ENCODE peak calls at places on chromosomes 3 and 15, in six cellular contexts. A is GM20000, Z is fibroblast of mammary gland, U is thoracic aorta, B is GM13977, Q is tibial nerve. E is an unnamed sample.

GRCh38 chr3:21294768-21295167 is 456.2 kb downstream of the ZNF385D start:
- DNase-seq in Z (peak; percentile 53), A (no peak), Q (no peak), B (no peak), U (no peak), E (peak; percentile 44)

GRCh38 chr15:91271565-91272153 is 171.6 kb downstream of the SV2B start:
- DNase-seq in Z (peak; percentile 70), B (peak; percentile 57), U (no peak), Q (peak; percentile 74), A (peak; percentile 66), E (peak; percentile 78)

GRCh38 chr3:23743141-23743784 is 62.5 kb upstream of the UBE2E1 start:
- DNase-seq in Z (no peak), B (no peak), Q (no peak), A (no peak), U (no peak), E (no peak)

GRCh38 chr3:177084616-177085015 is 112.7 kb downstream of the TBL1XR1 start:
- DNase-seq in Z (no peak), Q (no peak), U (no peak), A (no peak), B (no peak), E (no peak)

GRCh38 chr3:24410861-24411260 is 83.8 kb downstream of the THRB start:
- DNase-seq in A (no peak), Z (no peak), U (no peak), B (no peak), Q (no peak), E (no peak)

GRCh38 chr3:159189994-159190669 is 388.3 kb downstream of the MFSD1 start:
- DNase-seq in U (no peak), A (no peak), Z (peak; percentile 82), B (no peak), Q (no peak), E (peak; percentile 26)

GRCh38 chr15:68401496-68402431 is 30.2 kb downstream of the ITGA11 start:
- DNase-seq in Q (no peak), A (no peak), B (no peak), Z (no peak), U (no peak), E (no peak)

GRCh38 chr15:53197426-53197839 is 407.3 kb upstream of the ONECUT1 start:
- DNase-seq in A (peak; percentile 53), Q (peak; percentile 27), U (no peak), B (peak; percentile 46), Z (peak; percentile 50), E (peak; percentile 44)

GRCh38 chr15:77507911-77508310 is 87.2 kb downstream of the HMG20A start:
- DNase-seq in Z (peak; percentile 22), U (no peak), A (peak; percentile 34), Q (peak; percentile 63), B (peak; percentile 43), E (peak; percentile 86)

GRCh38 chr15:90264649-90265048 is 823 bp upstream of the NGRN start:
- DNase-seq in Z (no peak), B (no peak), Q (no peak), A (no peak), U (no peak), E (no peak)

GRCh38 chr3:13229291-13229949 is 156.2 kb upstream of the IQSEC1 start:
- DNase-seq in Q (no peak), A (peak; percentile 46), B (peak; percentile 54), U (no peak), Z (peak; percentile 15), E (peak; percentile 10)

GRCh38 chr3:48034000-48034516 is 17.8 kb upstream of the MAP4 start:
- DNase-seq in Z (peak; percentile 59), Q (no peak), A (no peak), B (peak; percentile 30), U (no peak), E (peak; percentile 79)

GRCh38 chr15:39053480-39053879 is 488.9 kb upstream of the RASGRP1 start:
- DNase-seq in B (no peak), Q (no peak), Z (no peak), A (no peak), U (no peak), E (no peak)

GRCh38 chr3:25663324-25664065 is 1.2 kb downstream of the TOP2B start:
- DNase-seq in B (peak; percentile 56), U (no peak), Z (peak; percentile 25), A (no peak), Q (no peak), E (peak; percentile 21)

GRCh38 chr3:135967867-135968266 is 2.3 kb downstream of the PPP2R3A start:
- DNase-seq in U (no peak), B (no peak), Q (no peak), A (no peak), Z (no peak), E (no peak)

GRCh38 chr3:180947761-180948390 is 35.4 kb downstream of the FXR1 start:
- DNase-seq in U (no peak), Q (no peak), Z (no peak), B (peak; percentile 18), A (peak; percentile 16), E (no peak)

GRCh38 chr15:68211656-68212320 is 6.7 kb upstream of the CALML4 start:
- DNase-seq in Q (no peak), U (no peak), Z (no peak), A (no peak), B (no peak), E (no peak)

GRCh38 chr3:53796161-53796560 is 50.1 kb downstream of the CHDH start:
- DNase-seq in B (no peak), Z (no peak), Q (no peak), U (no peak), A (no peak), E (no peak)

GRCh38 chr15:47035756-47036155 is 681.5 kb upstream of the SEMA6D start:
- DNase-seq in Q (no peak), Z (no peak), B (no peak), U (no peak), A (no peak), E (no peak)

GRCh38 chr3:89260721-89261120 is 153.3 kb downstream of the EPHA3 start:
- DNase-seq in Q (no peak), A (no peak), B (no peak), Z (no peak), U (no peak), E (peak; percentile 7)

GRCh38 chr15:69825941-69826817 is 271.5 kb downstream of the TLE3 start:
- DNase-seq in Z (no peak), B (no peak), Q (no peak), A (no peak), U (no peak), E (no peak)

GRCh38 chr3:183114779-183115178 is 15.5 kb upstream of the MCCC1 start:
- DNase-seq in U (no peak), A (no peak), Z (no peak), B (no peak), Q (no peak), E (no peak)

GRCh38 chr3:188052229-188052965 is 101.6 kb upstream of the LPP start:
- DNase-seq in A (no peak), B (no peak), Z (peak; percentile 73), Q (peak; percentile 82), U (peak; percentile 79), E (peak; percentile 84)

DNA sequence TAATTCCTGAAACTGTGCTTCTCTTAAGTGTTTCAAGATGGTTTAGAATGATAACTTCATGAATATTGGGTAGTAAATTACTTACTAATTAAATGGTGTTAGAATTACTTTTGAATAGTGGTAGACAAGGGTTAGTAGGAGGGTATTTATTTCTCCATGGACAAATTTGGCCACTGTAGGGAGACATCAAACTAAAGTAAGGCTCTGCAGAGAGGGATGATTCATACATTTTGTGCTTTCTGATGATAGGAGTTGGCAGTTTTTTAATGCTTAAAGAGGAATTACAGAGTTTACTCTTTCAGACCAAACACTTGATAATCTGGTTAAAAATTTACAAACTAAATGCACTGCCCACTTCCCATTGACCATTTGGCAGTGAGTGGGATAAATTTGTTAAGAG is 127.6 kb downstream of the NAALADL2 start:
- DNase-seq in B (no peak), A (no peak), Q (no peak), U (no peak), Z (peak; percentile 42), E (peak; percentile 41)
- TF ChIP-seq CTCF in B (no peak), A (no peak), Q (no peak), U (no peak), Z (no peak), E (no peak)

GRCh38 chr3:127002195-127003174 is 19.6 kb downstream of the PLXNA1 start:
- DNase-seq in U (peak; percentile 58), Z (peak; percentile 90), A (peak; percentile 78), Q (peak; percentile 74), B (no peak), E (peak; percentile 92)
- TF ChIP-seq CTCF in U (peak; percentile 16), Z (peak; percentile 44), A (no peak), Q (peak; percentile 21), B (no peak), E (peak; percentile 52)

DNA sequence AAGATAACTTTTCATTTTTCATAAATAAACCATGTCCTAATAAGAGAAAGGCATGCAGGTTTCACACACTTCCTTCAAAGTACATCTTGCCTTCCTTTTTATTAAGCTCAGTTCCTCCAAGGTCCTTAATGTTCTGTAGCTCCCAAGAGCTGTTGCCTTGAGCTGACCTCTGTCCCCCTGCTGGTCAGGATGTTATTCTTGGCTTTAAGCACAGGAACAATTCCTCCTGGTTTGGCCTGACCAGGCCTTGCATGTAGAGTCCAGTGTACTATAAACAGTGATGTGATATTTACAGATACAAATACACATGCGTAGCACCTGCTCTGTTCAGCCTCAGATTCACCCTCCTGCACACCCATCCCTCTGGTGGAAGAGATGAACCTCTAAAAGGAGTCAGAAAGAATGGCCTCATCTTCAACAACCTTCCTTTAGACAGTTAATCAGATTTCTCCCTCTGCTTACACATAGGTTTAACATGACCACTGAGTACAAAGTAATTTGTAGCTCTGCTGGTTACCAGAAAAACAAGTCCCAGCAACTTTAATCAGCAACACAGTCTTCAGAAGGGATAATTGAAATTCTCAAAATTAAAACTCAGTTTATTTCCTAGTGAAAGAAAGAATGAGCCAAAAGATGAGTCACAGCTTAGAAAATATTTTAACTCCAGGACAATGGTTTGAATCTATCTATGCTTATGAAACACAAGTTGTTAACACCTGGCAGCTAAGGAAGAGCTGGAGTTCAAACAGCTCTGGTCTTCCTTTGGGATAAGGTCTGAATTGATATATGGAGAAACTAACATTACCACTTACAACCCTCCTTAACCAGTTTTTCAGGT is 46.5 kb downstream of the PTPN9 start:
- DNase-seq in U (peak; percentile 7), Q (peak; percentile 79), Z (peak; percentile 92), A (no peak), B (no peak), E (peak; percentile 75)
- TF ChIP-seq CTCF in U (peak; percentile 35), Q (peak; percentile 24), Z (peak; percentile 45), A (no peak), B (no peak), E (peak; percentile 46)

DNA sequence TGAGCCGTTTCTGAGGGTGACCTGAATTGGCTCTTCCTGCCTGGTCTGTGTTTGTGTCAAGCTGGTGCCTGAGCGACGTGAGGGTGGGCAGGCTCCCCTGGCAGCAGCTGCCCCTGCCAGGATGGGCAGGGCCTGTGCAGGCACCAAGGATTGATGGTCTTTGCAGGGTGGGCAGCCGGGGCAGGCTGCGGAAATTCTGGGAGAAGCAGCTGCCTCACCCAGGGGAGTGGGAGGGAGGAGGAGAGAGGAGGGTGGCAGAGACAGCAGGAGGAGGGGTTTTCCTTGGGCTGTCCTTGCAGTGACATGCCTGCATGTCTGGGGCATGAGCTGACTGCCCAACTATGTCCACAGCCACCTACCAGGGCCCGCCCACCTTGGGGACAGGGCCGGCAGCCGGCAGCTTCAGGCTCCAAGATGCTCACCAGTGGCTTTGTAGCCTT is 27.9 kb upstream of the SLC6A6 start:
- DNase-seq in A (no peak), Q (no peak), Z (no peak), B (no peak), U (no peak), E (no peak)
- TF ChIP-seq CTCF in A (no peak), Q (no peak), Z (no peak), B (no peak), U (no peak), E (no peak)

GRCh38 chr15:78907577-78907976 is 34.9 kb downstream of the MORF4L1 start:
- DNase-seq in B (no peak), Q (no peak), Z (no peak), U (no peak), A (no peak), E (no peak)
- TF ChIP-seq CTCF in B (peak; percentile 29), Q (no peak), Z (peak; percentile 25), U (no peak), A (peak; percentile 10), E (peak; percentile 31)

E was measured in fibroblast of pulmonary artery.